ENCODE peak calls at places on chromosomes 16 and 17, in ten cellular contexts. O, V, A, B, K, S, D, M, X and H are unnamed samples.

GRCh38 chr16:19386555-19386954 is 31.1 kb upstream of the TMC5 start:
- DNase-seq in O (no peak), V (no peak), A (no peak), B (no peak), K (no peak), S (no peak), D (no peak), M (no peak), X (no peak), H (no peak)

GRCh38 chr17:48125829-48126612 is 18.5 kb downstream of the SNX11 start:
- DNase-seq in O (no peak), V (no peak), A (peak), B (no peak), K (no peak), S (no peak), D (no peak), M (no peak), X (no peak), H (no peak)

GRCh38 chr16:15829460-15829859 is 27.4 kb downstream of the MYH11 start:
- DNase-seq in O (no peak), V (peak), A (peak), B (no peak), K (no peak), S (no peak), D (no peak), M (peak), X (peak), H (peak)

GRCh38 chr17:15510361-15510760 is 42.9 kb upstream of the CDRT4 start:
- DNase-seq in O (no peak), V (no peak), A (no peak), B (no peak), K (no peak), S (no peak), D (no peak), M (no peak), X (no peak), H (no peak)

GRCh38 chr17:17041571-17042380 is 481 bp upstream of the MPRIP start:
- DNase-seq in O (peak), V (peak), A (peak), B (peak), K (peak), S (peak), D (peak), M (peak), X (peak), H (peak)

GRCh38 chr16:89729293-89729692 is 8.0 kb downstream of the ZNF276 start:
- DNase-seq in O (no peak), V (no peak), A (no peak), B (no peak), K (no peak), S (no peak), D (no peak), M (no peak), X (no peak), H (no peak)

GRCh38 chr17:17439971-17440843 is 36.6 kb upstream of the MED9 start:
- DNase-seq in O (peak), V (peak), A (peak), B (no peak), K (peak), S (peak), D (peak), M (peak), X (peak), H (no peak)

GRCh38 chr16:56985288-56985961 is 3.9 kb upstream of the NLRC5 start:
- DNase-seq in O (peak), V (peak), A (peak), B (no peak), K (no peak), S (no peak), D (no peak), M (peak), X (peak), H (peak)

GRCh38 chr17:82536220-82537201 is 17.0 kb downstream of the FOXK2 start:
- DNase-seq in O (no peak), V (peak), A (no peak), B (no peak), K (no peak), S (no peak), D (no peak), M (no peak), X (peak), H (no peak)

GRCh38 chr17:70169707-70170597 is 620 bp downstream of the KCNJ2 start:
- DNase-seq in O (peak), V (no peak), A (no peak), B (no peak), K (no peak), S (no peak), D (no peak), M (no peak), X (no peak), H (peak)

GRCh38 chr17:74920306-74920620 is 2.8 kb downstream of the USH1G start:
- DNase-seq in O (no peak), V (no peak), A (no peak), B (no peak), K (no peak), S (no peak), D (no peak), M (no peak), X (no peak), H (no peak)

GRCh38 chr17:76474238-76474637 is 6.8 kb downstream of the AANAT start:
- DNase-seq in O (no peak), V (no peak), A (no peak), B (no peak), K (no peak), S (no peak), D (no peak), M (no peak), X (no peak), H (no peak)

GRCh38 chr17:45702666-45703266 is 81.4 kb upstream of the CRHR1 start:
- DNase-seq in O (no peak), V (no peak), A (no peak), B (no peak), K (no peak), S (no peak), D (no peak), M (no peak), X (no peak), H (no peak)

GRCh38 chr17:16418684-16419066 is 3.3 kb downstream of the TRPV2 start:
- DNase-seq in O (no peak), V (no peak), A (no peak), B (no peak), K (no peak), S (no peak), D (no peak), M (no peak), X (no peak), H (no peak)

GRCh38 chr16:14494396-14494795 is 135.7 kb downstream of the PARN start:
- DNase-seq in O (no peak), V (no peak), A (no peak), B (no peak), K (no peak), S (no peak), D (no peak), M (no peak), X (no peak), H (no peak)

GRCh38 chr17:50429793-50430192 is 3.8 kb downstream of the ACSF2 start:
- DNase-seq in O (no peak), V (no peak), A (no peak), B (no peak), K (no peak), S (no peak), D (no peak), M (no peak), X (no peak), H (no peak)

GRCh38 chr17:59829217-59830006 is 63.3 kb downstream of the TUBD1 start:
- DNase-seq in O (peak), V (no peak), A (peak), B (no peak), K (peak), S (no peak), D (no peak), M (peak), X (no peak), H (no peak)

DNA sequence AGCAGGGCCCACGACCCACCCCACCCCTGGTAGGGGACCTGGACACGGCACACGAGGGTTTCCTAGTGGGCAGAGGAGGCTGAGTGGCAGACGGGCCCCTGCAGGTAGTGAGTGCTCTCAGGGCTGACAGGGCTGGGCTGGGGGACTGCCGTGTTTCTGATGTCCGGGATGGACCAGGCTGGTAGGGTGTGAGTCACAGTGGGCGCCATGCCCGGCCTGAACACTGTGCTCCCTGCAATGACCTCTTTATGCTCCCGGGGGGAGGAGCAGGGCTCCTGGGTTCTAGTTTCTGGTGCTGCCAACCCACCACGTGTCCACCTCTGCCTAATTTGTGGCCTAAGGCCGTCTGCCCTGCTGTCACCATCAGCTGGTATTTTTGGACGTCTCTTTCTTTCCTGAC is 26.3 kb downstream of the ARHGAP23 start:
- DNase-seq in O (peak), V (peak), A (peak), B (peak), K (no peak), S (no peak), D (no peak), M (no peak), X (peak), H (peak)
- TF ChIP-seq POLR2A in O (no peak), V (no peak), A (no peak), B (no peak), K (no peak), S (no peak), D (no peak), M (no peak), X (no peak), H (no peak)

GRCh38 chr17:31558748-31559646 is 167.5 kb downstream of the RAB11FIP4 start:
- DNase-seq in O (peak), V (peak), A (peak), B (no peak), K (peak), S (peak), D (peak), M (peak), X (peak), H (peak)
- TF ChIP-seq POLR2A in O (peak), V (no peak), A (peak), B (no peak), K (peak), S (no peak), D (peak), M (peak), X (peak), H (peak)

DNA sequence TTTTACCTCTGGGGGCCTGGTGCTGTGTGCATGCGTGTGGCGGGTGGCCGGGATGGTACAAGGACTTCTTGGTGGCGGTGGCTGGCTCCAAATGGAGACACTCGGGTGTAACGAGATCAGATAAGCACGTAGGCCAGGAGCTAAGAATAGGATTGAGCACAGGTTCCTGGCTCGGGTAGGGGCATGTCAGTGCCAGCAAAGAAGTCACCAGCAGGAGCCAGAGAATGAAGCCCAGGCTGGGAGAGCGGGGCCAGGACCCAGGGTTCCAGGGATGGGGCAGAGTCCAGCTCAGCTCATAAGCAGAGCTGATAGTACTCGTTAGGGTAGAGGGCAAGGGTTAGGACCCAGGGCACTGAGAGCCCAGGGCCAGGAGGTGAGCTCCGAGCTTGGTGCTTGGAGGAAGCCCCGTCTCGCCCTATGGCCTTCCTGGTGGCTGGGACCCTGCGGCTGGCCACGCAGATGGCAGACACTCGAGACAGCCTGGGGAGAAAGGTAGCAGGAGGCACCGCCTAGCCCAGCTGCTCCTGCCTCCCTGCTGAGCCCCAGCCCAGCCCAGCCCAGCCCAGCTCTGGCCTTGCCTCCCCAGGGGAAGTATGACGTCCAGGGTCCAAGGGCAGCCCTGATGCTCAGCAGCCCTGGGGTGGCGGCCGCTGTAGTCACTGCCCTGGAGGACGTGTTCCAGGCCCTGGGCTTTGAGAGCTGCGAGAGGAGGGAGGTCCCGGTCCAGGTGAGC is 8.9 kb downstream of the ZNF213 start:
- DNase-seq in O (no peak), V (no peak), A (peak), B (no peak), K (no peak), S (no peak), D (peak), M (no peak), X (no peak), H (peak)
- TF ChIP-seq POLR2A in O (no peak), V (no peak), A (peak), B (no peak), K (no peak), S (no peak), D (peak), M (no peak), X (no peak), H (peak)

GRCh38 chr16:78353610-78354009 is 254.2 kb downstream of the WWOX start:
- DNase-seq in O (no peak), V (no peak), A (no peak), B (no peak), K (no peak), S (no peak), D (no peak), M (no peak), X (peak), H (no peak)
- TF ChIP-seq POLR2A in O (no peak), V (no peak), A (no peak), B (no peak), K (no peak), S (no peak), D (no peak), M (no peak), X (no peak), H (no peak)